ENCODE peak calls at places on chromosomes 6 and 20, in nine cellular contexts. M is thyroid gland, V is HFF-Myc, G is COR-L47, O is pancreas, T is suprapubic skin, I is non-pigmented ciliary epithelial cell, L is HEK293T, F is NCI-H1417. Z is an unnamed sample.

GRCh38 chr6:169099411-169100202 is 154.0 kb downstream of the THBS2 start:
- DNase-seq in G (no peak), M (no peak), L (no peak), O (no peak), V (no peak), I (no peak), F (peak; percentile 24), T (no peak), Z (no peak)

GRCh38 chr6:135801755-135802154 is 49.7 kb upstream of the PDE7B start:
- DNase-seq in M (no peak), F (no peak), T (no peak), I (no peak), V (no peak), L (no peak), O (no peak), G (no peak), Z (no peak)

GRCh38 chr6:40788661-40789111 is 201.5 kb upstream of the LRFN2 start:
- DNase-seq in I (no peak), L (no peak), T (no peak), M (no peak), O (peak; percentile 26), V (no peak), F (no peak), G (no peak), Z (peak; percentile 46)

GRCh38 chr6:56693246-56693607 is 50.5 kb upstream of the DST start:
- DNase-seq in O (peak; percentile 54), G (peak; percentile 57), V (no peak), T (peak; percentile 92), I (no peak), F (no peak), L (no peak), M (peak; percentile 45), Z (no peak)

GRCh38 chr6:30930506-30930905 is 1.5 kb downstream of the SFTA2 start:
- DNase-seq in T (no peak), I (no peak), M (no peak), L (no peak), O (no peak), V (no peak), G (no peak), F (no peak), Z (no peak)

GRCh38 chr6:52969297-52969696 is 25.8 kb downstream of the GSTA4 start:
- DNase-seq in I (no peak), O (no peak), T (no peak), G (no peak), F (no peak), M (no peak), L (no peak), V (no peak), Z (no peak)

GRCh38 chr6:12637960-12638641 is 78.5 kb upstream of the PHACTR1 start:
- DNase-seq in F (peak; percentile 57), L (peak; percentile 60), M (peak; percentile 29), T (no peak), G (peak; percentile 32), O (peak; percentile 34), V (peak; percentile 72), I (peak; percentile 48), Z (peak; percentile 34)

GRCh38 chr6:42026540-42026939 is 23.8 kb upstream of the TAF8 start:
- DNase-seq in F (no peak), I (no peak), O (no peak), T (no peak), V (no peak), G (no peak), M (no peak), L (no peak), Z (no peak)

GRCh38 chr6:53302678-53303360 is 45.9 kb downstream of the ELOVL5 start:
- DNase-seq in F (no peak), M (no peak), O (no peak), L (no peak), G (no peak), T (no peak), I (peak; percentile 79), V (peak; percentile 43), Z (no peak)

GRCh38 chr6:75843401-75843800 is 94.4 kb downstream of the MYO6 start:
- DNase-seq in T (no peak), G (no peak), O (no peak), I (no peak), L (no peak), F (no peak), M (no peak), V (no peak), Z (no peak)

GRCh38 chr6:34416877-34417371 is 8.9 kb downstream of the RPS10 start:
- DNase-seq in L (no peak), M (no peak), I (no peak), V (no peak), O (no peak), G (no peak), F (no peak), T (no peak), Z (no peak)

GRCh38 chr20:37915800-37916570 is 13.1 kb downstream of the VSTM2L start:
- DNase-seq in I (no peak), F (peak; percentile 27), V (no peak), G (no peak), O (no peak), T (no peak), M (no peak), L (no peak), Z (peak; percentile 77)

GRCh38 chr20:35511814-35512420 is 17.5 kb downstream of the C20orf173 start:
- DNase-seq in V (peak; percentile 14), M (peak; percentile 9), F (peak; percentile 29), I (no peak), L (peak; percentile 43), G (no peak), T (no peak), O (no peak), Z (peak; percentile 40)

GRCh38 chr6:169990095-169991030 is 238.9 kb downstream of the ERMARD start:
- DNase-seq in V (no peak), G (no peak), L (no peak), F (no peak), M (no peak), I (no peak), T (peak; percentile 74), O (no peak), Z (no peak)

GRCh38 chr20:33791959-33792597 is 19.1 kb upstream of the CHMP4B start:
- DNase-seq in L (peak; percentile 75), M (peak; percentile 31), I (no peak), G (no peak), F (peak; percentile 15), T (no peak), O (peak; percentile 64), V (no peak), Z (peak; percentile 53)

GRCh38 chr6:139983555-139984276 is 609.3 kb upstream of the CITED2 start:
- DNase-seq in O (no peak), G (no peak), M (no peak), F (no peak), V (no peak), L (no peak), T (no peak), I (no peak), Z (no peak)

GRCh38 chr20:20184149-20184548 is 131.8 kb downstream of the CFAP61 start:
- DNase-seq in G (no peak), I (no peak), V (no peak), M (no peak), O (no peak), F (no peak), T (no peak), L (no peak), Z (no peak)

GRCh38 chr6:27630727-27631613 is 158.1 kb upstream of the ZNF184 start:
- DNase-seq in F (no peak), I (no peak), G (peak; percentile 56), M (peak; percentile 6), L (peak; percentile 77), O (peak; percentile 26), T (no peak), V (no peak), Z (peak; percentile 82)

GRCh38 chr20:21781446-21782075 is 76.1 kb downstream of the PAX1 start:
- DNase-seq in I (no peak), T (no peak), L (no peak), V (no peak), M (no peak), G (no peak), O (no peak), F (peak; percentile 30), Z (no peak)

GRCh38 chr20:29873946-29874345 is 1383.5 kb upstream of the DEFB115 start:
- DNase-seq in F (peak; percentile 24), O (peak; percentile 63), M (peak; percentile 21), I (no peak), G (peak; percentile 43), V (no peak), T (peak; percentile 93), L (no peak), Z (peak; percentile 69)

GRCh38 chr6:107660839-107661238 is 163.3 kb downstream of the SCML4 start:
- DNase-seq in M (no peak), T (no peak), O (peak; percentile 46), F (no peak), I (no peak), L (no peak), V (no peak), G (no peak), Z (no peak)

GRCh38 chr20:3744806-3745685 is 12.6 kb downstream of the HSPA12B start:
- DNase-seq in O (peak; percentile 86), G (no peak), I (no peak), F (peak; percentile 26), V (no peak), L (peak; percentile 98), M (peak; percentile 67), T (no peak), Z (peak; percentile 97)

GRCh38 chr6:159086033-159086618 is 41.3 kb upstream of the TAGAP start:
- DNase-seq in I (no peak), V (no peak), O (no peak), M (no peak), F (no peak), T (no peak), L (no peak), G (no peak), Z (no peak)

GRCh38 chr6:108497883-108498282 is 62.8 kb upstream of the FOXO3 start:
- DNase-seq in F (peak; percentile 5), G (no peak), O (no peak), I (no peak), L (peak; percentile 45), M (peak; percentile 9), V (peak; percentile 25), T (no peak), Z (peak; percentile 47)

GRCh38 chr20:22490287-22491187 is 93.8 kb downstream of the FOXA2 start:
- DNase-seq in V (no peak), G (peak; percentile 93), O (peak; percentile 96), I (no peak), M (peak; percentile 75), T (no peak), F (peak; percentile 84), L (no peak), Z (no peak)

GRCh38 chr6:96626749-96627353 is 63.9 kb downstream of the FHL5 start:
- DNase-seq in V (peak; percentile 5), O (no peak), G (peak; percentile 46), L (peak; percentile 35), M (no peak), T (no peak), I (peak; percentile 14), F (no peak), Z (no peak)

GRCh38 chr20:43849496-43850197 is 65.0 kb upstream of the TOX2 start:
- DNase-seq in T (no peak), I (no peak), O (no peak), M (no peak), G (no peak), F (no peak), V (peak; percentile 31), L (peak; percentile 27), Z (no peak)

GRCh38 chr6:6700421-6700820 is 111.9 kb downstream of the LY86 start:
- DNase-seq in T (no peak), M (no peak), L (no peak), I (no peak), G (no peak), O (no peak), V (no peak), F (no peak), Z (no peak)

GRCh38 chr6:168884646-168885086 is 369.0 kb downstream of the THBS2 start:
- DNase-seq in T (no peak), V (peak; percentile 7), L (peak; percentile 92), G (peak; percentile 29), M (peak; percentile 60), I (no peak), O (peak; percentile 74), F (peak; percentile 61), Z (peak; percentile 65)

GRCh38 chr6:146896960-146897701 is 298.4 kb downstream of the ADGB start:
- DNase-seq in O (no peak), T (no peak), F (no peak), I (no peak), L (no peak), G (no peak), M (no peak), V (no peak), Z (no peak)

GRCh38 chr6:65927141-65927540 is 220.1 kb upstream of the EYS start:
- DNase-seq in I (no peak), G (no peak), F (no peak), M (no peak), T (no peak), L (no peak), O (no peak), V (no peak), Z (no peak)